ENCODE peak calls at places on chromosomes 7 and 10, in five cellular contexts. One of them, this sample, is unnamed. For H3K4me1 and H3K27me3, the result is how much of the 10 kb centered on the place peaks cover.

GRCh38 chr7:143884978-143885559 is 16.9 kb downstream of the TCAF1 start:
- DNase-seq in GM23248: peak
- DNase-seq in heart left ventricle: peak
- DNase-seq in transverse colon: no peak
- DNase-seq in fibroblast of lung: peak
- DNase-seq in this sample: no peak

GRCh38 chr7:71990138-71990462 is 422.0 kb downstream of the CALN1 start:
- DNase-seq in GM23248: no peak
- DNase-seq in heart left ventricle: no peak
- DNase-seq in transverse colon: no peak
- DNase-seq in fibroblast of lung: no peak
- DNase-seq in this sample: no peak

GRCh38 chr10:74290703-74291102 is 139.7 kb downstream of the ADK start:
- DNase-seq in GM23248: peak
- DNase-seq in heart left ventricle: no peak
- DNase-seq in transverse colon: no peak
- DNase-seq in fibroblast of lung: peak
- DNase-seq in this sample: no peak

GRCh38 chr7:50166997-50167961 is 74.2 kb upstream of the ZPBP start:
- DNase-seq in GM23248: no peak
- DNase-seq in heart left ventricle: no peak
- DNase-seq in transverse colon: no peak
- DNase-seq in fibroblast of lung: no peak
- DNase-seq in this sample: no peak

GRCh38 chr10:86857097-86857825 is 100.2 kb downstream of the MMRN2 start:
- DNase-seq in GM23248: peak
- DNase-seq in heart left ventricle: no peak
- DNase-seq in transverse colon: no peak
- DNase-seq in fibroblast of lung: peak
- DNase-seq in this sample: no peak

GRCh38 chr7:50356212-50356944 is 51.9 kb downstream of the IKZF1 start:
- DNase-seq in GM23248: no peak
- DNase-seq in heart left ventricle: peak
- DNase-seq in transverse colon: no peak
- DNase-seq in fibroblast of lung: no peak
- DNase-seq in this sample: no peak

GRCh38 chr10:69845574-69846251 is 44.0 kb downstream of the COL13A1 start:
- DNase-seq in GM23248: peak
- DNase-seq in heart left ventricle: peak
- DNase-seq in transverse colon: peak
- DNase-seq in fibroblast of lung: no peak
- DNase-seq in this sample: no peak

GRCh38 chr7:85890244-85890811 is 703.5 kb upstream of the SEMA3D start:
- DNase-seq in GM23248: peak
- DNase-seq in heart left ventricle: no peak
- DNase-seq in transverse colon: no peak
- DNase-seq in fibroblast of lung: peak
- DNase-seq in this sample: no peak

GRCh38 chr7:55538538-55538937 is 33.8 kb downstream of the VOPP1 start:
- DNase-seq in GM23248: peak
- DNase-seq in heart left ventricle: no peak
- DNase-seq in transverse colon: no peak
- DNase-seq in fibroblast of lung: peak
- DNase-seq in this sample: no peak

GRCh38 chr10:5629789-5630436 is 36.5 kb downstream of the ASB13 start:
- DNase-seq in GM23248: peak
- DNase-seq in heart left ventricle: peak
- DNase-seq in transverse colon: peak
- DNase-seq in fibroblast of lung: peak
- DNase-seq in this sample: peak

GRCh38 chr10:71810048-71810750 is 36.9 kb upstream of the VSIR start:
- DNase-seq in GM23248: no peak
- DNase-seq in heart left ventricle: no peak
- DNase-seq in transverse colon: no peak
- DNase-seq in fibroblast of lung: no peak
- DNase-seq in this sample: no peak

GRCh38 chr10:48523820-48524758 is 80.8 kb downstream of the ARHGAP22 start:
- DNase-seq in GM23248: peak
- DNase-seq in heart left ventricle: no peak
- DNase-seq in transverse colon: no peak
- DNase-seq in fibroblast of lung: peak
- DNase-seq in this sample: no peak

GRCh38 chr10:75599875-75600648 is 168.6 kb downstream of the LRMDA start:
- DNase-seq in GM23248: no peak
- DNase-seq in heart left ventricle: no peak
- DNase-seq in transverse colon: no peak
- DNase-seq in fibroblast of lung: no peak
- DNase-seq in this sample: no peak

GRCh38 chr10:28833313-28833712 is 156.0 kb downstream of the BAMBI start:
- DNase-seq in GM23248: no peak
- DNase-seq in heart left ventricle: no peak
- DNase-seq in transverse colon: no peak
- DNase-seq in fibroblast of lung: no peak
- DNase-seq in this sample: no peak

GRCh38 chr7:157875230-157876179 is 538.7 kb downstream of the DNAJB6 start:
- DNase-seq in GM23248: peak
- DNase-seq in heart left ventricle: no peak
- DNase-seq in transverse colon: no peak
- DNase-seq in fibroblast of lung: no peak
- DNase-seq in this sample: no peak

GRCh38 chr10:118028619-118029018 is 18.1 kb downstream of the RAB11FIP2 start:
- DNase-seq in GM23248: no peak
- DNase-seq in heart left ventricle: no peak
- DNase-seq in transverse colon: no peak
- DNase-seq in fibroblast of lung: no peak
- DNase-seq in this sample: no peak

GRCh38 chr7:16978358-16979244 is 96.8 kb upstream of the AGR3 start:
- DNase-seq in GM23248: peak
- DNase-seq in heart left ventricle: no peak
- DNase-seq in transverse colon: no peak
- DNase-seq in fibroblast of lung: peak
- DNase-seq in this sample: no peak

GRCh38 chr10:74923556-74923955 is 97.2 kb downstream of the KAT6B start:
- DNase-seq in GM23248: peak
- DNase-seq in heart left ventricle: no peak
- DNase-seq in transverse colon: no peak
- DNase-seq in fibroblast of lung: peak
- DNase-seq in this sample: no peak

GRCh38 chr7:45581271-45581780 is 7.2 kb downstream of the ADCY1 start:
- DNase-seq in GM23248: no peak
- DNase-seq in heart left ventricle: no peak
- DNase-seq in transverse colon: no peak
- DNase-seq in fibroblast of lung: no peak
- DNase-seq in this sample: no peak

GRCh38 chr7:5420108-5420840 is 3.4 kb downstream of the TNRC18 start:
- DNase-seq in GM23248: peak
- DNase-seq in heart left ventricle: peak
- DNase-seq in transverse colon: no peak
- DNase-seq in fibroblast of lung: no peak
- DNase-seq in this sample: no peak

GRCh38 chr10:70890917-70891431 is 2.6 kb upstream of the PCBD1 start:
- DNase-seq in GM23248: peak
- DNase-seq in heart left ventricle: peak
- DNase-seq in transverse colon: no peak
- DNase-seq in fibroblast of lung: no peak
- DNase-seq in this sample: no peak

GRCh38 chr7:121475806-121476205 is 79.7 kb upstream of the FAM3C start:
- DNase-seq in GM23248: no peak
- DNase-seq in heart left ventricle: peak
- DNase-seq in transverse colon: peak
- DNase-seq in fibroblast of lung: peak
- DNase-seq in this sample: no peak

GRCh38 chr10:100567249-100567648 is 31.5 kb downstream of the HIF1AN start:
- DNase-seq in GM23248: peak
- DNase-seq in heart left ventricle: no peak
- DNase-seq in transverse colon: no peak
- DNase-seq in fibroblast of lung: no peak
- DNase-seq in this sample: no peak

GRCh38 chr10:46062735-46063428 is 16.8 kb upstream of the MSMB start:
- DNase-seq in GM23248: no peak
- DNase-seq in heart left ventricle: no peak
- DNase-seq in transverse colon: no peak
- DNase-seq in fibroblast of lung: no peak
- DNase-seq in this sample: no peak

GRCh38 chr10:46057038-46057437 is 11.0 kb upstream of the MSMB start:
- DNase-seq in GM23248: no peak
- DNase-seq in heart left ventricle: no peak
- DNase-seq in transverse colon: no peak
- DNase-seq in fibroblast of lung: no peak
- DNase-seq in this sample: no peak

GRCh38 chr10:46055771-46056170 is 9.7 kb upstream of the MSMB start:
- DNase-seq in GM23248: no peak
- DNase-seq in heart left ventricle: no peak
- DNase-seq in transverse colon: no peak
- DNase-seq in fibroblast of lung: no peak
- DNase-seq in this sample: no peak

GRCh38 chr10:46064269-46064817 is 18.3 kb upstream of the MSMB start:
- DNase-seq in GM23248: no peak
- DNase-seq in heart left ventricle: no peak
- DNase-seq in transverse colon: no peak
- DNase-seq in fibroblast of lung: no peak
- DNase-seq in this sample: no peak

DNA sequence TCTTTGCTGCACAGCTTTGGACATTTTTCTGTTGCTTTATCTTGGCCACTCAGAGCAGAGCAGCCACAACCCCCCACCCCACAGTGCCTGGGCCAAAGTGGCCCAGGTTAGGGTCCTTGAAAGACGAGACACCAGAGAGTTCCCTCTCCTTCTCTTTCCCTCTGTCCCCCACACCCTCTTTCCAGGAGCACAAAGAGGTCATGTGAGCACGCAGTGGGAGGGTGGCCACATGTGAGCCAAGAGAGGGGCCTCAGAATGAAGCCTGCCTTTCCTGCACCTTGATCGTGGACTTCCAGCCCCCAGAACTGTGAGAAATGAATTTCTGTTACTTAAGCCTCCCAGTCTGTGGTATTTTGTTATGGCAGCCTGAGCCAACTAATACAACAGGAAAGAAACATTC is 14.6 kb upstream of the MSMB start:
- DNase-seq in GM23248: no peak
- DNase-seq in heart left ventricle: no peak
- DNase-seq in transverse colon: no peak
- DNase-seq in fibroblast of lung: no peak
- DNase-seq in this sample: no peak
- H3K4me3 ChIP-seq in GM23248: no peak
- H3K4me3 ChIP-seq in heart left ventricle: no peak
- H3K4me3 ChIP-seq in transverse colon: no peak
- H3K4me3 ChIP-seq in fibroblast of lung: no peak
- H3K4me3 ChIP-seq in this sample: no peak

GRCh38 chr10:26453850-26454249 is 15.7 kb downstream of the APBB1IP start:
- DNase-seq in GM23248: no peak
- DNase-seq in heart left ventricle: no peak
- DNase-seq in transverse colon: no peak
- DNase-seq in fibroblast of lung: no peak
- DNase-seq in this sample: no peak

GRCh38 chr10:26457088-26457487 is 18.9 kb downstream of the APBB1IP start:
- DNase-seq in GM23248: no peak
- DNase-seq in heart left ventricle: no peak
- DNase-seq in transverse colon: peak
- DNase-seq in fibroblast of lung: no peak
- DNase-seq in this sample: no peak

GRCh38 chr10:26455567-26456315 is 17.6 kb downstream of the APBB1IP start:
- DNase-seq in GM23248: peak
- DNase-seq in heart left ventricle: no peak
- DNase-seq in transverse colon: no peak
- DNase-seq in fibroblast of lung: no peak
- DNase-seq in this sample: no peak

GRCh38 chr10:26451903-26452302 is 13.8 kb downstream of the APBB1IP start:
- DNase-seq in GM23248: no peak
- DNase-seq in heart left ventricle: no peak
- DNase-seq in transverse colon: no peak
- DNase-seq in fibroblast of lung: no peak
- DNase-seq in this sample: no peak

GRCh38 chr10:26454891-26455290 is 16.8 kb downstream of the APBB1IP start:
- DNase-seq in GM23248: no peak
- DNase-seq in heart left ventricle: no peak
- DNase-seq in transverse colon: no peak
- DNase-seq in fibroblast of lung: no peak
- DNase-seq in this sample: no peak
- H3K4me1 ChIP-seq in GM23248: under half
- H3K4me1 ChIP-seq in heart left ventricle: under half
- H3K4me1 ChIP-seq in transverse colon: under half
- H3K4me1 ChIP-seq in fibroblast of lung: under half
- H3K4me1 ChIP-seq in this sample: half or more

DNA sequence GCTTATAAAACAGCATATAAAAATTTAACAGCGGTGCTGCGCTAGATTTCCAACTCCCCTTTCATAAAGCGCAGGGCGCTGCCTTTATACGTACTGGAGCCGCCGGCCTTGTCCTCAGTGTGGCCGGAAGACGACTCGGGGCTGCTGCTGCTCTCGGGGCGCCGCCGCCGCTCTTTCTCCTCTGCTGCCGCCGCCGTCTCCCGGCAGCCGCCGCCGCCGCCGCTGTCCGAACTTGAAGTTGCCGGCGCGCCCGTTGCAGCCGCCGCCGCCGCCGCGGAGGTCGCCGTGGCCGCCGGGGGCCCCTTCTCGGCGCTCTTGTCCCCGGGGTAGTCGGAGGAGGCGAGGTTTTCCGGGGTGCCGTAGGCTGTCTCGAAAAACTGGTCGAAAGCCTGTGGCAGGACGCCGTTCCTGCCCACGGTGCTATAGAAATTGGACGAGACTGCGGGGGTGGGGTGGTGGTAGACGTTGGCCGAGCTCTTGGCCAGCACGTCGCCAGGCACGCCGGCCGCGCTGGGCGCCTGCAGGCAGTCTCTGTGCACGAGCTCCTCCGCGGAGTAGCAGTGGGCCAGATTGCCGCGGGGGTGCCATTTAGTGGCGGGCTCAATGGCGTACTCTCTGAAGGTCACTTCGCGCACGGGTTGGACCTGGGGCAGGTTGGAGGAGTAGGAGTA is 555 bp downstream of the HOXA11 start:
- DNase-seq in GM23248: peak
- DNase-seq in heart left ventricle: no peak
- DNase-seq in transverse colon: peak
- DNase-seq in fibroblast of lung: no peak
- DNase-seq in this sample: no peak
- H3K27me3 ChIP-seq in GM23248: under half
- H3K27me3 ChIP-seq in heart left ventricle: half or more
- H3K27me3 ChIP-seq in transverse colon: half or more
- H3K27me3 ChIP-seq in fibroblast of lung: half or more
- H3K27me3 ChIP-seq in this sample: half or more

DNA sequence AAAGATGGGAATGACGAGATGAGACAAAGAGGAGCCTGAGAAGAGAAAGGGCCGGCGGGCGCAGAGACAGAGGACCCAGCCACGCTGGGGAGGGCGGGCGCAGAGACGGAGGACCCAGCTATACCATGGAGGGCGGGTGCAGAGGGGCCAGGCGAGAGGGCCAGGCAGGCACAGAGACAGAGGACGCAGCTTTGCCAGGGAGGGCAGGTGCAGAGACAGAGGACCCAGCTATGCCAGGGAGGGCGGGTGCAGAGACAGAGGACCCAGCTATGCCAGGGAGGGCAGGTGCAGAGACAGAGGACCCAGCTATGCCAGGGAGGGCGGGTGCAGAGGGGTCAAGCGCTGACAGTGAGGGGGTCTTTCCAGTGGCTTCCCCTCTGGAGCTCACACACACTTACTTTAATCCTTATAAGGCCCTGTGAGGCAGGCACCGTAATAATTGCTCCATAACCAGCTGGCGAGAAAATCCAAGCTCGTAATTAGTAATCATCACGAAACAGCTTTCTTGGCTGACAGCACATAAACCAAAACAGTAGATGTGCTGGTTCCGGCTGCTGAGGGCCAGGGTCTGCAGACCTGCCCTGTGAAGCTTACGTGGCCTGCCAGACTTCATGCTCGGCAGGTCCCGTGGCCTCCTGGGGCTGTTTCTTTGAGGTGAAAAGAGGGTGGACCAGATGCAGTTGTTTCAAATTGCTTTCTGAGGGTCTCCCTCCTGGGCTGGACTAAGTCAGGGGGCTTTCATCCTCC is 137.2 kb downstream of the VIPR2 start:
- DNase-seq in GM23248: no peak
- DNase-seq in heart left ventricle: no peak
- DNase-seq in transverse colon: no peak
- DNase-seq in fibroblast of lung: no peak
- DNase-seq in this sample: no peak
- H3K4me3 ChIP-seq in GM23248: no peak
- H3K4me3 ChIP-seq in heart left ventricle: no peak
- H3K4me3 ChIP-seq in transverse colon: no peak
- H3K4me3 ChIP-seq in fibroblast of lung: no peak
- H3K4me3 ChIP-seq in this sample: no peak

This sample was measured in CD8-positive, alpha-beta T cell.